ENCODE peak calls at places on chromosomes 2 and 18, in eight cellular contexts. T is cardiac muscle cell, B is thyroid gland, Q is GM23338, J is spleen, D is neural progenitor cell, F is left ventricle myocardium inferior, C is trophoblast cell. I is an unnamed sample.

GRCh38 chr2:217248312-217248935 is 388.6 kb upstream of the TNP1 start:
- DNase-seq in T (peak), B (peak), Q (peak), J (no peak), D (no peak), F (peak), C (no peak), I (peak)

GRCh38 chr2:191302459-191303155 is 57.4 kb downstream of the MYO1B start:
- DNase-seq in T (peak), B (peak), Q (peak), J (no peak), D (peak), F (no peak), C (peak), I (no peak)

GRCh38 chr2:151905963-151906632 is 77.9 kb upstream of the ARL5A start:
- DNase-seq in T (no peak), B (no peak), Q (no peak), J (no peak), D (no peak), F (no peak), C (no peak), I (no peak)

GRCh38 chr18:79628416-79629248 is 51.0 kb upstream of the CTDP1 start:
- DNase-seq in T (no peak), B (no peak), Q (no peak), J (peak), D (no peak), F (no peak), C (no peak), I (no peak)

GRCh38 chr2:128311755-128312341 is 6.8 kb downstream of the HS6ST1 start:
- DNase-seq in T (no peak), B (no peak), Q (no peak), J (no peak), D (peak), F (no peak), C (no peak), I (peak)

GRCh38 chr2:217923007-217923686 is 79.6 kb downstream of the TNS1 start:
- DNase-seq in T (no peak), B (no peak), Q (no peak), J (no peak), D (no peak), F (no peak), C (no peak), I (no peak)

GRCh38 chr18:9521770-9522169 is 46.5 kb downstream of the RALBP1 start:
- DNase-seq in T (no peak), B (no peak), Q (no peak), J (no peak), D (no peak), F (no peak), C (no peak), I (no peak)

GRCh38 chr2:198143793-198144192 is 339.4 kb downstream of the PLCL1 start:
- DNase-seq in T (no peak), B (no peak), Q (no peak), J (no peak), D (no peak), F (no peak), C (no peak), I (no peak)

GRCh38 chr2:215028231-215028630 is 110.2 kb downstream of the ABCA12 start:
- DNase-seq in T (no peak), B (no peak), Q (no peak), J (no peak), D (no peak), F (no peak), C (no peak), I (no peak)

GRCh38 chr2:40224321-40224720 is 227.6 kb downstream of the SLC8A1 start:
- DNase-seq in T (no peak), B (no peak), Q (no peak), J (no peak), D (no peak), F (no peak), C (no peak), I (no peak)

GRCh38 chr2:22904126-22904684 is 480.8 kb upstream of the KLHL29 start:
- DNase-seq in T (peak), B (peak), Q (peak), J (no peak), D (peak), F (peak), C (no peak), I (peak)

GRCh38 chr2:393711-394696 is 106.1 kb upstream of the ALKAL2 start:
- DNase-seq in T (no peak), B (no peak), Q (peak), J (peak), D (no peak), F (no peak), C (peak), I (no peak)

GRCh38 chr2:13353083-13353482 is 636.3 kb downstream of the TRIB2 start:
- DNase-seq in T (no peak), B (no peak), Q (no peak), J (no peak), D (no peak), F (no peak), C (no peak), I (no peak)

DNA sequence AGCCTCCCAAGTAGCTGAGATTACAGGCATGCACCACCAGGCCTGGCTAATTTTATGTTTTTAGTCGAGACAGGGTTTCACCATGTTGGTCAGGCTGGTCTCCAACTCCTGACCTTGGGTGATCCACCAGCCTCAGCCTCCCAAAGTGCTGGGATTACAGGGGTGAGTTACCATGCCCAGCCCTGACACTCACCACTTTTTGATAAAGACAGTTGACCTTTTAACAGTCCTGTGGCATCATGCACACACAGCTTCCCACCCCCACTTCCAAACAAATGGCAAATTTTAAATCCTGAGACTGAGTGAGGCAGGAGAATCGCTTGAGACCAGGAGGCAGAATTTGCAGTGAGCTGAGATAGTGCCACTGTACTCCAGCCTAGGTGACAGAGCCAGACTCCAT is 6.2 kb upstream of the DNAJB2 start:
- DNase-seq in T (no peak), B (no peak), Q (no peak), J (no peak), D (no peak), F (no peak), C (no peak), I (no peak)
- H3K27ac ChIP-seq in T (no peak), B (no peak), Q (no peak), J (no peak), D (no peak), F (no peak), C (no peak), I (no peak)

GRCh38 chr2:133266926-133267590 is 301.2 kb downstream of the NCKAP5 start:
- DNase-seq in T (peak), B (no peak), Q (peak), J (no peak), D (peak), F (no peak), C (no peak), I (peak)
- H3K4me3 ChIP-seq in T (peak), B (no peak), Q (peak), J (peak), D (peak), F (peak), C (no peak), I (peak)

GRCh38 chr2:59308108-59308507 is 1067.0 kb upstream of the FANCL start:
- DNase-seq in T (no peak), B (no peak), Q (no peak), J (no peak), D (no peak), F (no peak), C (no peak), I (no peak)

GRCh38 chr2:59302683-59303082 is 1061.6 kb upstream of the FANCL start:
- DNase-seq in T (no peak), B (no peak), Q (no peak), J (no peak), D (no peak), F (no peak), C (no peak), I (no peak)

GRCh38 chr2:59312022-59312421 is 1070.9 kb upstream of the FANCL start:
- DNase-seq in T (no peak), B (no peak), Q (no peak), J (no peak), D (no peak), F (no peak), C (no peak), I (no peak)

GRCh38 chr2:59303272-59303671 is 1062.1 kb upstream of the FANCL start:
- DNase-seq in T (no peak), B (no peak), Q (no peak), J (no peak), D (no peak), F (no peak), C (no peak), I (no peak)

GRCh38 chr2:59307196-59307595 is 1066.1 kb upstream of the FANCL start:
- DNase-seq in T (no peak), B (no peak), Q (no peak), J (no peak), D (no peak), F (no peak), C (no peak), I (no peak)
- H3K27ac ChIP-seq in T (no peak), B (no peak), Q (no peak), J (no peak), D (no peak), F (no peak), C (no peak), I (no peak)

GRCh38 chr2:1742300-1742679 is 2.0 kb downstream of the PXDN start:
- DNase-seq in T (no peak), B (no peak), Q (no peak), J (no peak), D (no peak), F (no peak), C (no peak), I (no peak)
- H3K4me3 ChIP-seq in T (peak), B (no peak), Q (peak), J (peak), D (peak), F (peak), C (no peak), I (peak)

GRCh38 chr2:225041210-225041870 is 928 bp downstream of the DOCK10 start:
- DNase-seq in T (no peak), B (peak), Q (peak), J (peak), D (peak), F (no peak), C (peak), I (peak)

GRCh38 chr2:225038076-225038571 is 4.1 kb downstream of the DOCK10 start:
- DNase-seq in T (no peak), B (no peak), Q (peak), J (no peak), D (no peak), F (no peak), C (no peak), I (no peak)

GRCh38 chr2:225041871-225042799 is at the start of gene DOCK10:
- DNase-seq in T (peak), B (peak), Q (peak), J (peak), D (peak), F (no peak), C (no peak), I (peak)

GRCh38 chr2:225042800-225043167 is 516 bp upstream of the DOCK10 start:
- DNase-seq in T (no peak), B (no peak), Q (peak), J (no peak), D (no peak), F (no peak), C (no peak), I (no peak)

DNA sequence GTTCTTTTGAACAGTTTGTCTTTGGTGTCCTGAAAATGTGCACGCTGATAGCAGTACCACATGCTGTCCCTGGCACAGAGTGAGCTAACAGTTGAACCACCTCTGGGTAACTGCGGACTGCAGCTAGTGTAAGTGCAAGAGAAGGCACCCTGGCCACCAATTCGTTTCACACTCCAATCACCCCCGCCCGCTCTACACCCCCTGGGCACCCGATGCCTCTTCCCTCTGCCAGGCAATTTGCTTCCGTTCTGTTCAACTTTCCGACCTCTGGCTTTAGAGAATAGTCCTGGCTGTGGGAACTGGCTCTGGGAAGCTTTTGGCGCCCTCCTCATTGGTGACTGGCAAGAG is 1.4 kb downstream of the DOCK10 start:
- DNase-seq in T (no peak), B (no peak), Q (no peak), J (peak), D (peak), F (no peak), C (no peak), I (peak)
- H3K27ac ChIP-seq in T (no peak), B (no peak), Q (no peak), J (peak), D (no peak), F (no peak), C (no peak), I (no peak)